ENCODE peak calls at places on chromosome 18, in nine cellular contexts. Z is HepG2, X is heart left ventricle, U is AG10803, A is GM23338, M is cardiac muscle cell, V is lower lobe of right lung, F is pancreas, O is PC-3. P is an unnamed sample.

GRCh38 chr18:38972571-38972970 is 1407.0 kb upstream of the CELF4 start:
- DNase-seq in Z (no peak), X (no peak), U (no peak), A (no peak), M (no peak), V (no peak), F (no peak), O (no peak), P (no peak)

GRCh38 chr18:13386891-13387801 is 168.6 kb downstream of the LDLRAD4 start:
- DNase-seq in Z (no peak), X (no peak), U (no peak), A (no peak), M (no peak), V (no peak), F (no peak), O (no peak), P (no peak)

GRCh38 chr18:57767259-57768050 is 35.7 kb downstream of the ATP8B1 start:
- DNase-seq in Z (no peak), X (no peak), U (peak), A (no peak), M (no peak), V (no peak), F (no peak), O (no peak), P (no peak)

GRCh38 chr18:59691046-59691395 is 6.2 kb downstream of the CCBE1 start:
- DNase-seq in Z (no peak), X (no peak), U (peak), A (no peak), M (peak), V (no peak), F (no peak), O (peak), P (no peak)

GRCh38 chr18:36366994-36367839 is 69.7 kb downstream of the FHOD3 start:
- DNase-seq in Z (no peak), X (peak), U (no peak), A (no peak), M (peak), V (no peak), F (peak), O (no peak), P (no peak)

GRCh38 chr18:37539236-37539635 is 26.4 kb downstream of the CELF4 start:
- DNase-seq in Z (no peak), X (no peak), U (no peak), A (peak), M (no peak), V (no peak), F (no peak), O (no peak), P (no peak)

GRCh38 chr18:78731423-78732032 is 248.1 kb upstream of the SALL3 start:
- DNase-seq in Z (no peak), X (no peak), U (no peak), A (no peak), M (no peak), V (no peak), F (no peak), O (no peak), P (no peak)

GRCh38 chr18:1914489-1914888 is 656.8 kb downstream of the METTL4 start:
- DNase-seq in Z (peak), X (no peak), U (no peak), A (peak), M (peak), V (no peak), F (no peak), O (peak), P (no peak)

DNA sequence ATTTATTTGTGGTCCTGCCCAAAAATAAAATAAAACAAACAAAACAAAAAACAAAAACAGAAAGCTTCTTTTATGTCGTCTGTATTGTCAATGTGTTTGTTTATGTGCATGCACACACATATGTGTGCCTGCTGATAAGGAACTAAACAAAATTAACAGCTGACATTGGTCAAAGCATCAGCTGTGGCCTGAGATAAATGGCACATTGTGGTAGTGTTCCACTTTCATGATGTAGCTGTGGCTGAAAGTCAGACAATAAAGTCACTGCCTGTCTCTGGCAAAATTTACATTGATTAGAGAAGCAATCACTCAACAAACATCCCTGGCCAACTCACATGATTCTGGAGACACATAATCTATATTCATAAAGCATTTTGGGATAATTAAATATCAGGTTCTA is 203.4 kb upstream of the PIK3C3 start:
- DNase-seq in Z (no peak), X (no peak), U (no peak), A (no peak), M (no peak), V (no peak), F (no peak), O (no peak), P (no peak)
- H3K4me3 ChIP-seq in Z (no peak), X (no peak), U (no peak), A (no peak), M (no peak), V (no peak), F (no peak), O (no peak), P (no peak)

DNA sequence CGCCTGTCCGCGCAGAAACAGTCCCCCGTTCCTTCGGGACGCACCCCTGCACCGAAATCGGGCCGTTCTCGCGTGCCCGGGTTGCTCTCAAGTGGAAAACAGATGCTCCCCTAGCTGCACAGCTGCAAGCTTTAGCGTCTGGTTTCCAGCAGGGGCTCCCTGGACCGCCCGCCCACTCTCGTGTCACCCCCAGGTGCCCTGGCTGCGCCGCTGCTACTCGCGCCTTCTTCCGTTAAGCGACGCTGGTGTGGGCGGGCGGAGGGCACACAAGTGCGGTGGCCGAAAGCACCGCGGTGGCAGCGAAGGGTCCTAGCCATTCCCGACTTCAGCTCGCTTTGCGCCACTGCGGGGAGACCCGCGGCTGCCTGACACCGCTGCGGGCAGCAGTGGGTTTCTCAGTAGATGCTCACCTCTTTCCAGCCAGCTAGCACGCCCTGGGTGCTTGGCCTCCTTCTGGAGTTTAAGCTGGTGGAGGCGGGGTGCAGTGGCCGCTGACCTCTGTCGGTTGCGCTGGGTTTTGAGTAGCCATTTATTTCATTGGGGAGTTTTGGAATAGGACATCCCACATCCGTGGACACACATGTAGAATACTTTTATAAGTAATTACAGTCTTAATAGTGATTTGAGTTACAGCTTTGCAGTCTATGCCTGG is 806 bp downstream of the ZNF407 start:
- DNase-seq in Z (peak), X (peak), U (peak), A (peak), M (peak), V (peak), F (peak), O (peak), P (no peak)
- TF ChIP-seq CTCF in Z (peak), X (no peak), U (peak), A (no peak), M (peak), V (peak), F (no peak), O (no peak), P (no peak)

GRCh38 chr18:31499157-31499524 is 1.2 kb downstream of the DSG2 start:
- DNase-seq in Z (no peak), X (no peak), U (no peak), A (no peak), M (peak), V (no peak), F (no peak), O (no peak), P (no peak)
- H3K4me3 ChIP-seq in Z (peak), X (peak), U (no peak), A (peak), M (peak), V (peak), F (peak), O (peak), P (peak)

GRCh38 chr18:46624127-46624526 is 32.9 kb downstream of the LOXHD1 start:
- DNase-seq in Z (no peak), X (no peak), U (no peak), A (no peak), M (peak), V (no peak), F (no peak), O (no peak), P (no peak)

GRCh38 chr18:46621871-46622270 is 35.1 kb downstream of the LOXHD1 start:
- DNase-seq in Z (no peak), X (no peak), U (no peak), A (no peak), M (no peak), V (no peak), F (no peak), O (no peak), P (no peak)

GRCh38 chr18:46622451-46622850 is 34.6 kb downstream of the LOXHD1 start:
- DNase-seq in Z (no peak), X (no peak), U (no peak), A (no peak), M (no peak), V (no peak), F (no peak), O (no peak), P (no peak)

GRCh38 chr18:46623541-46623940 is 33.5 kb downstream of the LOXHD1 start:
- DNase-seq in Z (no peak), X (no peak), U (peak), A (no peak), M (peak), V (no peak), F (no peak), O (no peak), P (no peak)

DNA sequence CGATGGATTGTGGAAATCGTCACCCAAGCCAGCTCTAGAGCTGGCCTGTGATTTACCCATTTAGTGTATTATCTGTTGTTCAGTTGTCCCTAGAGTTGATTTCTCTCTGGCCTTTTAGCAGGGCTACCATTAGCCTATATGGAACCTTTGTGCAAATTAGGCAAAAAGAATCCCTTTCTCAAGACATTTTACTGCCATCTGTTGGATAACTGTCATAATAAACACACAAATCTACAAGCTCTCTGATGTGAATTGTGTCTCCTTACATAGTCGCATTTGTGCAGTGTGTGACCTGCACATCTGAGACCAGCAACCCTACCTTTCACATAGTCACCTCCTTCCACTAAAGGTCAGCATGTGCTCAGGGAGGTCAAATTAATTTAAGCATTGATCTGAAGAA is 34.0 kb downstream of the LOXHD1 start:
- DNase-seq in Z (no peak), X (no peak), U (peak), A (no peak), M (peak), V (no peak), F (no peak), O (peak), P (no peak)
- TF ChIP-seq CTCF in Z (no peak), X (no peak), U (no peak), A (no peak), M (no peak), V (peak), F (no peak), O (peak), P (peak)

GRCh38 chr18:49967171-49967570 is 153.8 kb upstream of the ACAA2 start:
- DNase-seq in Z (peak), X (no peak), U (no peak), A (no peak), M (no peak), V (no peak), F (no peak), O (peak), P (no peak)

GRCh38 chr18:49961271-49961670 is 147.9 kb upstream of the ACAA2 start:
- DNase-seq in Z (no peak), X (no peak), U (no peak), A (no peak), M (no peak), V (no peak), F (no peak), O (no peak), P (no peak)

GRCh38 chr18:49966090-49966489 is 152.8 kb upstream of the ACAA2 start:
- DNase-seq in Z (no peak), X (no peak), U (no peak), A (no peak), M (no peak), V (no peak), F (no peak), O (no peak), P (no peak)

GRCh38 chr18:49960376-49960775 is 147.0 kb upstream of the ACAA2 start:
- DNase-seq in Z (no peak), X (no peak), U (no peak), A (no peak), M (no peak), V (no peak), F (no peak), O (no peak), P (no peak)

GRCh38 chr18:49963217-49963616 is 149.9 kb upstream of the ACAA2 start:
- DNase-seq in Z (no peak), X (no peak), U (no peak), A (no peak), M (no peak), V (no peak), F (no peak), O (no peak), P (no peak)
- H3K4me3 ChIP-seq in Z (no peak), X (no peak), U (no peak), A (no peak), M (no peak), V (no peak), F (no peak), O (no peak), P (no peak)

GRCh38 chr18:22975508-22975907 is 42.4 kb downstream of the RBBP8 start:
- DNase-seq in Z (no peak), X (no peak), U (no peak), A (no peak), M (no peak), V (no peak), F (no peak), O (no peak), P (no peak)

GRCh38 chr18:22981274-22982133 is 48.4 kb downstream of the RBBP8 start:
- DNase-seq in Z (no peak), X (no peak), U (no peak), A (no peak), M (no peak), V (no peak), F (no peak), O (no peak), P (no peak)

GRCh38 chr18:22974707-22975106 is 41.6 kb downstream of the RBBP8 start:
- DNase-seq in Z (no peak), X (no peak), U (no peak), A (no peak), M (no peak), V (no peak), F (no peak), O (no peak), P (no peak)

GRCh38 chr18:22980394-22980793 is 47.3 kb downstream of the RBBP8 start:
- DNase-seq in Z (no peak), X (no peak), U (no peak), A (peak), M (no peak), V (no peak), F (no peak), O (no peak), P (no peak)

GRCh38 chr18:22977847-22978701 is 44.9 kb downstream of the RBBP8 start:
- DNase-seq in Z (no peak), X (no peak), U (peak), A (no peak), M (peak), V (no peak), F (no peak), O (peak), P (peak)
- TF ChIP-seq CTCF in Z (no peak), X (no peak), U (no peak), A (no peak), M (no peak), V (no peak), F (no peak), O (no peak), P (no peak)

GRCh38 chr18:3455938-3456685 is 6.1 kb downstream of the TGIF1 start:
- DNase-seq in Z (peak), X (no peak), U (peak), A (peak), M (peak), V (no peak), F (no peak), O (peak), P (no peak)
- H3K4me3 ChIP-seq in Z (peak), X (no peak), U (peak), A (peak), M (no peak), V (no peak), F (no peak), O (peak), P (no peak)

GRCh38 chr18:75051757-75052156 is 157.2 kb downstream of the PTGR3 start:
- DNase-seq in Z (no peak), X (no peak), U (no peak), A (no peak), M (no peak), V (no peak), F (no peak), O (no peak), P (no peak)

GRCh38 chr18:75057169-75057789 is 151.7 kb downstream of the PTGR3 start:
- DNase-seq in Z (no peak), X (no peak), U (no peak), A (no peak), M (no peak), V (no peak), F (no peak), O (no peak), P (no peak)

GRCh38 chr18:75052475-75052874 is 156.5 kb downstream of the PTGR3 start:
- DNase-seq in Z (no peak), X (no peak), U (no peak), A (no peak), M (no peak), V (peak), F (no peak), O (no peak), P (no peak)

GRCh38 chr18:75053028-75053624 is 155.8 kb downstream of the PTGR3 start:
- DNase-seq in Z (no peak), X (no peak), U (no peak), A (no peak), M (no peak), V (peak), F (no peak), O (no peak), P (no peak)

GRCh38 chr18:75054611-75055010 is 154.3 kb downstream of the PTGR3 start:
- DNase-seq in Z (no peak), X (no peak), U (no peak), A (peak), M (no peak), V (no peak), F (no peak), O (no peak), P (no peak)
- TF ChIP-seq CTCF in Z (no peak), X (no peak), U (no peak), A (peak), M (no peak), V (no peak), F (no peak), O (no peak), P (no peak)

GRCh38 chr18:22385718-22386117 is 32.0 kb downstream of the CTAGE1 start:
- DNase-seq in Z (no peak), X (no peak), U (peak), A (no peak), M (peak), V (no peak), F (no peak), O (peak), P (no peak)
- H3K4me3 ChIP-seq in Z (no peak), X (no peak), U (no peak), A (no peak), M (no peak), V (no peak), F (no peak), O (no peak), P (no peak)